ENCODE peak calls at places on chromosomes 6 and 20, in five cellular contexts. J is mammary epithelial cell, M is transverse colon, L is IMR-90, O is DND-41. C is an unnamed sample.

GRCh38 chr20:62522748-62523396 is 47.1 kb upstream of the GATA5 start:
- DNase-seq in O (no peak), L (no peak), J (no peak), M (no peak), C (no peak)

GRCh38 chr20:58143531-58143930 is 84.9 kb downstream of the ANKRD60 start:
- DNase-seq in L (no peak), J (no peak), M (no peak), O (no peak), C (no peak)

GRCh38 chr6:33297406-33297955 is 1.3 kb downstream of the RGL2 start:
- DNase-seq in L (no peak), O (no peak), M (peak), J (peak), C (no peak)

GRCh38 chr6:35282472-35282871 is 15.1 kb upstream of the DEF6 start:
- DNase-seq in M (no peak), L (no peak), J (no peak), O (no peak), C (no peak)

GRCh38 chr20:61628480-61628879 is 376.4 kb downstream of the CDH4 start:
- DNase-seq in J (no peak), L (no peak), O (no peak), M (no peak), C (no peak)

GRCh38 chr6:132527791-132528190 is 10.3 kb upstream of the TAAR9 start:
- DNase-seq in L (peak), O (no peak), M (no peak), J (peak), C (peak)

GRCh38 chr20:60035486-60035885 is 77.3 kb downstream of the CDH26 start:
- DNase-seq in L (no peak), J (no peak), O (no peak), M (no peak), C (no peak)

GRCh38 chr6:142942238-142942637 is 2.7 kb downstream of the HIVEP2 start:
- DNase-seq in L (no peak), M (no peak), J (no peak), O (no peak), C (no peak)

GRCh38 chr6:166228839-166229528 is 61.3 kb upstream of the TBXT start:
- DNase-seq in L (no peak), M (no peak), J (no peak), O (peak), C (no peak)

GRCh38 chr6:149015224-149015876 is 268.5 kb downstream of the UST start:
- DNase-seq in J (no peak), M (no peak), O (no peak), L (peak), C (peak)

GRCh38 chr6:119076966-119077642 is 1.4 kb downstream of the FAM184A start:
- DNase-seq in J (no peak), M (no peak), L (no peak), O (no peak), C (no peak)

GRCh38 chr6:161186173-161186769 is 87.6 kb downstream of the AGPAT4 start:
- DNase-seq in M (peak), L (peak), O (peak), J (peak), C (peak)

GRCh38 chr20:8154636-8155035 is 22.6 kb downstream of the PLCB1 start:
- DNase-seq in O (no peak), M (no peak), L (no peak), J (no peak), C (no peak)

GRCh38 chr6:135270676-135271536 is 89.8 kb downstream of the MYB start:
- DNase-seq in M (peak), L (no peak), O (no peak), J (peak), C (peak)

GRCh38 chr20:4295226-4295625 is 279.9 kb upstream of the RNF24 start:
- DNase-seq in O (no peak), M (no peak), J (no peak), L (no peak), C (no peak)

DNA sequence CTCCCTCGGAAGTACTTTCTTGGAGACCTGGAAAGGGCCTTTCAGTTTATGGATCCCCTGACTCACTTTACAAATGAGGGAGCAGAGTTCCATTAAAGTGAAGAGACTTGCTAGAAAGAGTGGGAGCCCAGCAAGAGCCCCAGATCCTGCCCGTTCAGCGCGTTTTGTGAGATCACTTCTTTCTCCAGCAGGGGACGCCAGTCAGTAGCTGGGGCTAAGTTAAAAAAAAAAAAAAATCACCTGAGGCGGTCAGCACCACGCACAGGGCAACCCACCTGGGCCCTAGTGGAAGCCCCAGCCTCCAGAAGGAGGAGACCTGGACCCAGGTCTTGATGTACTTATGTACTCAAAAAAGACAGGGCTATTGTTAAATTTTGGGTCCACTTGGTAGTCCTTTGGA is 274.5 kb upstream of the RNF24 start:
- DNase-seq in O (no peak), M (no peak), J (no peak), L (no peak), C (no peak)
- TF ChIP-seq CTCF in O (peak), M (no peak), J (peak), L (no peak), C (peak)

DNA sequence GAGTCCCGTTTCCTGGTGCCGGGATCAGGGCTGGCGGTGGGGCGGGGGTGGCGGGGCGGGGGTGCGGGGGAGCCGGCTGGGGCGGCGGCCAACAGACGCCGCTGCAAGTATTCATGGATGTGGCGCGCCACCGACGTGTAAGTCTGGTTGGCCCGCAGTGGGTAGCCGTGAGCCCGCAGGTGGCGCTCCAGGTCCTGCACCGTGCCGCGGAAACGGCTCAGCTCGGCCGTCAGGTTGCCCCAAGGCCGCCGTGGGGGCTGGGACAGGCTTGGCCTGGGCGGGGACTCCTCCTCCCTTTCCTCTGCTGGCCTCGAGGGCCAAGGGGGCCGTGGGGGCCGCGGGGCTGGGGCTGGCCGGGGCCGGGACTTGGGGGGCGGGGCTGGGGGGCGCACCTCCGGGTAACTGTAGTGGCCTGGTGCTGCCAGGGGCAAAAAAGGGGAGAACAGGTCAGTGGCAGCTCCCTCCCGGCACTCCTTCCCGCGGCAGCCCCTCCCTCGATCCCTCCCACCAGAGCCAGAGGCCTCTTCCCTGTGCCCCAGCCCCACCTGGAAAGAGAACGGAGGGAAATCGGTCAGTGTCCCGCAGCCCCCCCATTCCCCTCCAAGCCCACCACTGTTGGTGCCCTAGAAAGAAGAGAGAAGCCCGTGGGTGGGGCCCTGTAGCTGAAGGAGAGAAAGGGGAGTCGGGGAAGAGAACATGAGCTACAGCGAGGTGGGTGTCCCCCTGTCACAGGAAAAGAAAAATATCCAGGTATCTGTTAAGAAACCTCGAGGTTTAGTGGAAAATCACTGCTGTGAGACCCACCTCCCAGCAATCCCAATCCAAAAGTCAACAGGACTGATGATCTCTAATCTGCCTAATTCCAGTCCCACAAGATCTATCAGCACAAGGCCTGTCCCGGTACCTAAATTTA is 21.3 kb downstream of the TNXB start:
- DNase-seq in J (peak), O (no peak), M (peak), L (peak), C (peak)
- H3K4me3 ChIP-seq in J (no peak), O (no peak), M (no peak), L (no peak), C (no peak)

GRCh38 chr20:24543168-24543567 is 73.7 kb downstream of the SYNDIG1 start:
- DNase-seq in O (no peak), M (no peak), J (no peak), L (no peak), C (no peak)
- TF ChIP-seq CTCF in O (no peak), M (no peak), J (no peak), L (no peak), C (no peak)

DNA sequence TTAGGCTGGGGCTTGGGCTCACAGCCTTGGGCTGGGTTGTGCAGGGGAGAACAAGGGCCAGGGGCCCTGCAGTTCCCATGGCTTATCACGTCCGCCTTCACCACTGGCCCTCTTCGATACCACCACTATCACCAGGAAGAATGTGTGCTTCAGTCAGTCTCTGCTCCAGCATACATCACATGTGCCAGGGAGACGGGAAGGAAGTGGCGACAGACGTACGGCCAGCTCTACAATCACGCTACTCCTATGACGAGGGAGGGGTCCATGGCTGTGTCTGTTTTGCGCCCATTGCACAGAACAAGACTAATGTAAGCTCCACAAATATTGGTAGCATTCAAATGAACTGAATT is 72.1 kb downstream of the TRAM2 start:
- DNase-seq in J (no peak), L (no peak), O (no peak), M (no peak), C (no peak)
- H3K4me3 ChIP-seq in J (no peak), L (no peak), O (no peak), M (no peak), C (no peak)

GRCh38 chr6:90284236-90284744 is 12.4 kb downstream of the BACH2 start:
- DNase-seq in O (no peak), J (peak), L (peak), M (no peak), C (peak)
- TF ChIP-seq CTCF in O (no peak), J (no peak), L (no peak), M (no peak), C (peak)

DNA sequence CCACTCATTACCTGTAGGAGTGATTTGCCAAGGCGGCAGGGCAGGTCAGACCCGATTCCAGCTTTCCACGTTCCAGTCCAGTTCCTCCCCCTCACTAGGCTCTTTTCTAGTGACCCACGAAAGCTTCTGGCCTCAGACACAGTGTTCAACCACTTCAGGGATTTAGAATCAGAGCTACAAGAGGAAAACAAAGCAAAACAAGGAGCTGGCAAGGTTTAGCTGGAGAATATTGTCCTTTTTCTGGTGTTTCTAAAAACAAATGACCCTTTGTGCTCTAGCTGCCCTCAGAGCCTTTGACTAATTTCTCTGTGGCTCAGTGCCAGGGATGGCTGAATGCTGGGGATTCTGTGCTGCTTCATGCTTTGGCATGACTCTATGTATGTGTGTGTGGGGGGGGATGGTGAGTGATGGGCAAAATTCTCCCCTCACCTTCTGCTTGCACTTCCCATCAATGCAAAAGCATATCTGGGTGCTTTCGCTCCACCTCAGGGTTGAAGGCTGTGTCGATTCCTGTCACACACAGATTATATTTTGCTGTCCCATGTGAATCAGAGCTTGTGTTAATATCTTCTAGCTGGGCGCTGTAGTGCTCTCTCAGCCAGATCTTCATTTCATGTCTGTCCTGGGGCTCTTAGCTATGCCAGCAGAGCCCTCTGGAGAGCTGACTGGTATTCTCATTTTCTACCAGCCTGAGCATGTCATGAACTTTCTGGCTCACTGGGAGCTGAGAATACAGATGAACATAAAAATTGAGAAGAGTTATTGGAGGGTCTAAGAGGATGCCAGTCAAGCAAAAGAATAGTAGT is 19.3 kb upstream of the NEDD9 start:
- DNase-seq in L (peak), J (peak), M (peak), O (no peak), C (peak)
- H3K4me3 ChIP-seq in L (no peak), J (no peak), M (no peak), O (no peak), C (no peak)

DNA sequence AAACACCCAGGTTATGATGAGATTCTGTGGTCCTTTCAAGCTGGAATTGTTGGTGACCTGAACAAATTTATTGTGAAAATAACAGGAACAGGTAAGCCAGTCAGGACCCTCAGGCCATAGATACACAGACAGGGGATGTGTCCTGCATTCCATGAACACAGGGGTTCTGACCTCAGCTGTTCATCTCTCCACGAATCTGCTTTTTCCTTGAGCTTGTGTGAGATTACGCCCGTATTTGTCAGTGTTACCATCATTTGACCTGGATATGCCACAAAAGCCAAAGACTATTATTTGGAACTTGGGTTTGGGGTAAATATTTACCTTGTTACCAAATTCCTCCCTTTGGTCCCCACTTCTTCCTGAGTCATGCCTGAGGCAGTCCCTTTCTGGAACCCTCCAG is 288.9 kb downstream of the PREX1 start:
- DNase-seq in J (peak), M (no peak), L (no peak), O (no peak), C (no peak)
- TF ChIP-seq CTCF in J (no peak), M (no peak), L (no peak), O (no peak), C (no peak)

GRCh38 chr20:21512634-21513180 is 1.2 kb downstream of the NKX2-2 start:
- DNase-seq in M (no peak), O (no peak), L (no peak), J (no peak), C (no peak)
- H3K4me3 ChIP-seq in M (no peak), O (no peak), L (peak), J (peak), C (no peak)

GRCh38 chr6:168451805-168452204 is 10.8 kb downstream of the SMOC2 start:
- DNase-seq in J (no peak), O (no peak), L (no peak), M (no peak), C (no peak)
- TF ChIP-seq CTCF in J (no peak), O (no peak), L (no peak), M (no peak), C (peak)

C was measured in fibroblast of mammary gland.